ENCODE peak calls at places on chromosomes 13 and 19, in six cellular contexts. N is GM12865; V is NB4; U is naive thymus-derived CD4-positive, alpha-beta T cell; F is mesenchymal stem cell; C is heart right ventricle. H is an unnamed sample.

GRCh38 chr13:77574076-77574475 is 38.6 kb downstream of the SCEL start:
- DNase-seq in N (no peak), V (no peak), U (no peak), F (no peak), C (no peak), H (no peak)

GRCh38 chr13:28819748-28820098 is 416 bp upstream of the MTUS2 start:
- DNase-seq in N (peak), V (peak), U (peak), F (peak), C (peak), H (peak)

GRCh38 chr13:30119476-30119875 is 187.9 kb downstream of the KATNAL1 start:
- DNase-seq in N (peak), V (peak), U (no peak), F (peak), C (no peak), H (no peak)

GRCh38 chr19:45038931-45039893 is at the start of gene CLASRP:
- DNase-seq in N (peak), V (peak), U (peak), F (peak), C (peak), H (peak)

GRCh38 chr13:28955264-28955966 is 135.3 kb downstream of the MTUS2 start:
- DNase-seq in N (no peak), V (no peak), U (no peak), F (no peak), C (peak), H (no peak)

GRCh38 chr13:48505597-48506091 is 27.2 kb downstream of the RCBTB2 start:
- DNase-seq in N (peak), V (peak), U (no peak), F (peak), C (peak), H (peak)

GRCh38 chr13:27617801-27618411 is 2.4 kb downstream of the LNX2 start:
- DNase-seq in N (no peak), V (no peak), U (no peak), F (no peak), C (no peak), H (no peak)

GRCh38 chr13:42211704-42212103 is 60.2 kb upstream of the AKAP11 start:
- DNase-seq in N (no peak), V (no peak), U (no peak), F (peak), C (no peak), H (no peak)

GRCh38 chr13:25421602-25422001 is 49.8 kb downstream of the ATP8A2 start:
- DNase-seq in N (no peak), V (no peak), U (no peak), F (no peak), C (no peak), H (no peak)

GRCh38 chr19:15631817-15632216 is 8.9 kb upstream of the CYP4F3 start:
- DNase-seq in N (peak), V (peak), U (no peak), F (no peak), C (no peak), H (no peak)

GRCh38 chr13:101556676-101557121 is 104.2 kb downstream of the ITGBL1 start:
- DNase-seq in N (no peak), V (no peak), U (no peak), F (no peak), C (no peak), H (no peak)

GRCh38 chr13:106151056-106151699 is 384.3 kb downstream of the EFNB2 start:
- DNase-seq in N (no peak), V (no peak), U (no peak), F (peak), C (no peak), H (no peak)

GRCh38 chr13:107665926-107666458 is 549.3 kb downstream of the LIG4 start:
- DNase-seq in N (no peak), V (no peak), U (no peak), F (no peak), C (no peak), H (no peak)

GRCh38 chr13:28755546-28755870 is 36.7 kb upstream of the SLC46A3 start:
- DNase-seq in N (no peak), V (no peak), U (no peak), F (no peak), C (no peak), H (no peak)

GRCh38 chr19:35462476-35462953 is 14.5 kb downstream of the FFAR2 start:
- DNase-seq in N (peak), V (peak), U (no peak), F (peak), C (no peak), H (peak)

GRCh38 chr19:41705393-41706174 is 2.8 kb upstream of the CEACAM5 start:
- DNase-seq in N (peak), V (peak), U (no peak), F (no peak), C (no peak), H (no peak)

GRCh38 chr19:50003254-50003788 is 21.9 kb downstream of the VRK3 start:
- DNase-seq in N (no peak), V (peak), U (no peak), F (no peak), C (no peak), H (no peak)

GRCh38 chr19:44808463-44809371 is at the start of gene BCAM:
- DNase-seq in N (no peak), V (no peak), U (no peak), F (peak), C (peak), H (no peak)

GRCh38 chr13:45941261-45941660 is 89.7 kb upstream of the SIAH3 start:
- DNase-seq in N (peak), V (no peak), U (no peak), F (no peak), C (no peak), H (no peak)

GRCh38 chr13:38952827-38953226 is 37.8 kb downstream of the STOML3 start:
- DNase-seq in N (no peak), V (no peak), U (no peak), F (no peak), C (no peak), H (no peak)

GRCh38 chr13:91946498-91947070 is 548.2 kb downstream of the GPC5 start:
- DNase-seq in N (peak), V (peak), U (no peak), F (peak), C (no peak), H (no peak)

GRCh38 chr19:18020212-18021067 is 12.5 kb downstream of the ARRDC2 start:
- DNase-seq in N (no peak), V (no peak), U (no peak), F (peak), C (peak), H (no peak)

GRCh38 chr13:113915012-113915763 is 51.3 kb upstream of the GAS6 start:
- DNase-seq in N (no peak), V (no peak), U (no peak), F (no peak), C (no peak), H (no peak)

GRCh38 chr13:83325454-83325853 is 556.8 kb downstream of the SLITRK1 start:
- DNase-seq in N (no peak), V (no peak), U (no peak), F (no peak), C (no peak), H (no peak)

GRCh38 chr13:41345165-41345920 is 34.3 kb downstream of the NAA16 start:
- DNase-seq in N (no peak), V (no peak), U (no peak), F (no peak), C (no peak), H (no peak)

GRCh38 chr19:9474975-9475374 is 23.4 kb downstream of the ZNF560 start:
- DNase-seq in N (no peak), V (no peak), U (no peak), F (no peak), C (no peak), H (no peak)

GRCh38 chr13:51729853-51730553 is 74.0 kb downstream of the DHRS12 start:
- DNase-seq in N (no peak), V (peak), U (no peak), F (peak), C (no peak), H (no peak)

GRCh38 chr13:32117696-32118095 is 86.1 kb downstream of the FRY start:
- DNase-seq in N (no peak), V (peak), U (no peak), F (no peak), C (peak), H (no peak)

GRCh38 chr13:72205773-72206172 is 338.8 kb upstream of the DACH1 start:
- DNase-seq in N (no peak), V (no peak), U (no peak), F (no peak), C (no peak), H (no peak)

DNA sequence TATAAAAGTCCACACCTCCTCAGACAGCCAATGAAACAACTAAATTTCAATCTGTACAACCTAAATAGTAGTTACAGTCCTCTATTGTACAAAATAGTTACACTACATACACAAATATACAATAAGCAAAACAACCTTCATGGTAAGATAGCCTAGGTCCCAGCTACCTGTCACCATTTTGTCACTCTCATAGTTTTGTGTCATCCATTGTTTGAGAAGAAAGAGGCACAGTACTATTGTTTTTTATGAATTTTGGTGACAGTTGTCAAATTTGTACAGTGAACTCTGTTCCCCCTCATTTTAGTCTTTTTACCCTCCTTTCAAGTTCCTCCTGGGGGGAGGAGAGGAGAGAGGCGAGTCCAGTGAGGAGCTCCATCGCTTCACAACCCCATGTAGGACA is 60.2 kb downstream of the SERP2 start:
- DNase-seq in N (no peak), V (no peak), U (no peak), F (no peak), C (no peak), H (no peak)
- H3K4me3 ChIP-seq in N (no peak), V (no peak), U (no peak), F (no peak), C (peak), H (no peak)

DNA sequence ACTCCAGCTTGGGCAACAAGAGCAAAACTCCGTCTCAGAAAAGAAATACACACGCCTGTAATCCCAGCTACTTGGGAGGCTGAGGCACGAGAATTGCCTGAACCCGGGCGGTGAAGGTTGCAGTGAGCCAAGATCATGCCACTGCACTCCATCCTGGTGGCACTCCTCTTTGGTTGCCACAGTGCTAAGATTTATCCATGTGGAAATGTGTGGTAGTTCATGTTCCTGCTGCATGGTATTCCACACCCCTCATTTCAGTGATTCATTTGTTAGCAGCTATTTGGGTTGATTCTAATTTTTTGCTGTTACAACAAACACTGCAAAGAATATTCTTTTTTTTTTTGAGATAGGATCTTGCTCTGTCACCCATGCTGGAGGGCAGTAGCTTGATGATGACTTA is 12.1 kb downstream of the IFNL3 start:
- DNase-seq in N (no peak), V (no peak), U (no peak), F (no peak), C (no peak), H (no peak)
- H3K4me3 ChIP-seq in N (no peak), V (no peak), U (no peak), F (no peak), C (no peak), H (no peak)

GRCh38 chr19:57664269-57665127 is 4.2 kb upstream of the ZSCAN4 start:
- DNase-seq in N (no peak), V (peak), U (no peak), F (peak), C (peak), H (no peak)
- H3K4me3 ChIP-seq in N (peak), V (no peak), U (no peak), F (peak), C (peak), H (no peak)

GRCh38 chr19:29988351-29988750 is 46.3 kb downstream of the URI1 start:
- DNase-seq in N (no peak), V (no peak), U (no peak), F (no peak), C (no peak), H (no peak)

DNA sequence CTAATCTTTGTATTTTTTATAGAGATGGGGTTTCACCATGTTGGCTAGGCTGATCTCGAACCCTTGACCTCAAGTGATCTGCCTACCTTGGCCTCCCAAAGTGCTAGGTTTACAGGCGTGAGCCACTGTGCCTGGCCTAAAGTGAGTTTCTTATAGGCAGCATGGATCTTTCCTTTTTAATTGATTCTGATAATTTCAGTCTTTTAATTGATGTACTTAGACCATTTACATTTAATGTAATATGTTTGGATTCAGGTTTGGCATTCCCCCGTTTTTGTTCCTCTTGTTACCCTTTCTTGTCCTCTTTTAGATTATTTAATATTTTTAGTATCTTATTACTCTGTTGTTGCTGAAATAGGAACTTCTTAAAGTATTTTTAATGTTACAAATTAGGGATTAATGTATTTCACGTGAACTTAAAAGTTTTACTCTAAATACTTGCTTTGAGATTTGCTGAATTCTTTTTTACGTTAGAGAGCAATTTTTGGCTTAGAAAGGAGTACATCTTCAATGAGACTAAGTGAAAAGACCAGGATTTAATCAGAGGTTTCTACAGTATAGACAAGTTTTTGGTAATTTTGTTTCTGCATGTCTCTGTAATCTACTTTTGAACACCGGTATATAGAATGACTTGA is 50.3 kb downstream of the URI1 start:
- DNase-seq in N (no peak), V (no peak), U (no peak), F (no peak), C (no peak), H (no peak)
- H3K4me3 ChIP-seq in N (no peak), V (no peak), U (no peak), F (no peak), C (no peak), H (no peak)

GRCh38 chr13:109783815-109784589 is 2.4 kb downstream of the IRS2 start:
- DNase-seq in N (no peak), V (peak), U (no peak), F (peak), C (no peak), H (no peak)
- H3K4me3 ChIP-seq in N (no peak), V (peak), U (no peak), F (peak), C (peak), H (no peak)

DNA sequence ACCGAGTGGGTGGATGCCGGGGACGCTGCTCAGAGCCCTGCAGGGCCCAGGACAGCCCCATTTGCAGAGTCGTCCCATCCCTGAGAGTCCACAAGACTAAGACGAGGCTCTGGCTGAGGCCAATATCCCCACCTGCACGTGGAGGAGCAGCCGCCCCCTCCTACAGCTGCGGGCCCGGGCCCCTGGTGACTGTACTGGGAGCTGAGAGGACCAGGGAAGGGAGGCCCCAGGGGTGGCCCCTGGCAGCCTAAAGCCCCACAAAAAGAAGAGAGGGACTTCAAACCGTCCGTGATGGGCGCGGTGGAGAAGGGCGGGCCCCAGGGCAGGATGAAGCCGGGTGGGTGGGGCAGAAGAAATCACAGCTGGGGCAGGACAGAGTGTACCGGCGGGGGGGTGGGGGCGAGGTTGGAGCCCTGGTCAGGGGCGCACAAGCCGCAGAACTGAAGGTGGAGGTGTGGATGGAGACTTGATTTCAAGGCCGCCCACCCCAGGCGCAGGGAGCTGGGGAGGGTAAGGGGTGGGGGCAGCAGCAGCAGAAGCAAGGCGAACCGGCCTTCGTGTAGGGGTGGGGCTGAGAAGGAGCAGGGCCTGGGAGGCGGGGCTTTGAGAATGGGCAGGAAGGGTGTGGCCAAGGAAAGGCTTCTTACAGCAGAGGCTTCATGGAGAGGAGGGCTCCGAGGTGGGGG is 12.9 kb downstream of the CFD start:
- DNase-seq in N (peak), V (peak), U (peak), F (peak), C (peak), H (peak)
- H3K4me3 ChIP-seq in N (peak), V (no peak), U (peak), F (no peak), C (peak), H (no peak)

DNA sequence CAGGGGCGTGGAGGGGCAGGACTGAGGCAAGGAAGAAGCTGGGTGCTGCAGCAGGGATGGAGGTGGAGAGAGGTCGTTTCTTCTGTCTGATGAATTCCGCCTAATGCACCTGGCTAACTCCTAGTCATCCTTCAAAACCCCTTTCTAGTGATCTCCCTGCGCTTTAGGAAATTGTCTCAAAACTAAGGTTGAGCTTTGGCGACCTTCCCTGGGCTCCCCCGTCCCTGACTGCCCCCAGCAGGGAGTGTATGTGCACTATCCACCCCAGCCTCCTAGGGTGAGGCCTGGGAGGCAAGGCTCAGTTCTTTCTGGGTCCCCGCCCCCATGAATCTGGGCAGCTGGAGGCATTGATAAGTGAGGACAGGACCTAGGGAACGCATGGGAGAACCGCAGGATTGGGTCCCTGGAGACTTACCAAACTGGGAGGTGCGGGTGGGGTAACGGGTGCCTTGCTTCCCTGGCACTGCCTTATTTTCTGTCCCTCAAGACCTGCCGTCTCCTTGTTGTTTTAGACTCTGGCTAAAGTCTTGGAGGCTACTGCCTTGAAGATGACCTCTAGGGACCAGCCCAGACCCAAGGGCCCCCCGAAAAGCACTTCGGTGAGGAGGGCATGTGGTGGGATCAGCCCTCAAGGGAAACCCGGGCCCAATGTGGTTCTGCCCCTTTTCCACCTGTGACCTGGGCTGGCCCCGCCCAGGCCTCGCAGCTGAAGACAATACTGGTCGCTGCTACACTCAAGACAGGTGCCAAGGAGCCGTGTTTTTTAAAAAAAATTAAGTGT is 512 bp downstream of the TLE6 start:
- DNase-seq in N (no peak), V (peak), U (no peak), F (peak), C (no peak), H (no peak)
- H3K4me3 ChIP-seq in N (peak), V (peak), U (no peak), F (no peak), C (peak), H (no peak)